ENCODE peak calls at places on chromosome 22, in ten cellular contexts. S is lower lobe of right lung, P is NCI-H1436, N is EL, X is left ventricle myocardium superior, A is mucosa of gallbladder, U is HuH-7, Y is AML-193, Q is NCI-H345, O is fibroblast of gingiva. L is an unnamed sample.

GRCh38 chr22:35645646-35646045 is 2.6 kb upstream of the APOL6 start:
- DNase-seq in S (no peak), P (no peak), N (no peak), X (no peak), A (no peak), U (no peak), Y (no peak), Q (no peak), O (no peak), L (no peak)

GRCh38 chr22:24289781-24290181 is 19.1 kb downstream of the SPECC1L start:
- DNase-seq in S (no peak), P (no peak), N (peak), X (no peak), A (no peak), U (no peak), Y (no peak), Q (no peak), O (peak), L (no peak)

GRCh38 chr22:23062616-23063538 is 7.4 kb upstream of the GNAZ start:
- DNase-seq in S (peak), P (no peak), N (no peak), X (no peak), A (no peak), U (no peak), Y (no peak), Q (no peak), O (no peak), L (no peak)

GRCh38 chr22:23503142-23503541 is 76.9 kb downstream of the IGLL1 start:
- DNase-seq in S (peak), P (no peak), N (no peak), X (no peak), A (no peak), U (no peak), Y (no peak), Q (no peak), O (no peak), L (no peak)

GRCh38 chr22:17501679-17502285 is 61.5 kb upstream of the SLC25A18 start:
- DNase-seq in S (no peak), P (peak), N (peak), X (no peak), A (peak), U (peak), Y (peak), Q (peak), O (peak), L (peak)

GRCh38 chr22:44357962-44358553 is 45.3 kb upstream of the SHISAL1 start:
- DNase-seq in S (peak), P (no peak), N (no peak), X (peak), A (peak), U (no peak), Y (no peak), Q (peak), O (no peak), L (no peak)

GRCh38 chr22:34850010-34850409 is 215.9 kb upstream of the ISX start:
- DNase-seq in S (no peak), P (no peak), N (peak), X (no peak), A (no peak), U (no peak), Y (no peak), Q (no peak), O (no peak), L (no peak)

GRCh38 chr22:47035443-47035881 is 273.0 kb downstream of the TBC1D22A start:
- DNase-seq in S (peak), P (no peak), N (no peak), X (peak), A (no peak), U (no peak), Y (no peak), Q (no peak), O (no peak), L (no peak)

GRCh38 chr22:25716637-25717036 is 25.4 kb upstream of the MYO18B start:
- DNase-seq in S (no peak), P (no peak), N (no peak), X (no peak), A (no peak), U (no peak), Y (no peak), Q (no peak), O (no peak), L (no peak)

GRCh38 chr22:20422271-20422958 is 15.2 kb downstream of the SCARF2 start:
- DNase-seq in S (peak), P (no peak), N (no peak), X (no peak), A (no peak), U (no peak), Y (no peak), Q (no peak), O (peak), L (no peak)

GRCh38 chr22:48098243-48098935 is 1335.9 kb downstream of the TBC1D22A start:
- DNase-seq in S (no peak), P (no peak), N (no peak), X (no peak), A (no peak), U (no peak), Y (peak), Q (no peak), O (no peak), L (no peak)

GRCh38 chr22:39994566-39995345 is at the start of gene FAM83F:
- DNase-seq in S (peak), P (no peak), N (no peak), X (peak), A (no peak), U (no peak), Y (no peak), Q (no peak), O (no peak), L (peak)

GRCh38 chr22:45846952-45847351 is 130.0 kb downstream of the WNT7B start:
- DNase-seq in S (no peak), P (no peak), N (no peak), X (no peak), A (no peak), U (no peak), Y (no peak), Q (no peak), O (no peak), L (no peak)

GRCh38 chr22:11307996-11308395 is 4220.0 kb upstream of the OR11H1 start:
- DNase-seq in S (no peak), P (no peak), N (no peak), X (no peak), A (no peak), U (no peak), Y (no peak), Q (no peak), O (no peak), L (no peak)

GRCh38 chr22:28344893-28345292 is 334.7 kb downstream of the TTC28 start:
- DNase-seq in S (no peak), P (no peak), N (peak), X (no peak), A (no peak), U (no peak), Y (no peak), Q (no peak), O (no peak), L (no peak)

GRCh38 chr22:39487826-39488520 is 14.1 kb upstream of the MIEF1 start:
- DNase-seq in S (no peak), P (no peak), N (no peak), X (no peak), A (no peak), U (no peak), Y (no peak), Q (no peak), O (no peak), L (no peak)

GRCh38 chr22:37187552-37187890 is 526 bp downstream of the C1QTNF6 start:
- DNase-seq in S (no peak), P (no peak), N (peak), X (no peak), A (no peak), U (no peak), Y (no peak), Q (no peak), O (peak), L (peak)

GRCh38 chr22:38760477-38761201 is 4.8 kb upstream of the SUN2 start:
- DNase-seq in S (no peak), P (peak), N (peak), X (no peak), A (no peak), U (no peak), Y (no peak), Q (peak), O (no peak), L (no peak)

GRCh38 chr22:17952273-17952801 is 72.0 kb downstream of the MICAL3 start:
- DNase-seq in S (no peak), P (no peak), N (no peak), X (no peak), A (no peak), U (peak), Y (no peak), Q (no peak), O (no peak), L (peak)

GRCh38 chr22:31313366-31314147 is 21.3 kb upstream of the PIK3IP1 start:
- DNase-seq in S (peak), P (peak), N (peak), X (peak), A (peak), U (peak), Y (peak), Q (peak), O (peak), L (peak)

GRCh38 chr22:43970037-43970747 is 14.9 kb downstream of the SAMM50 start:
- DNase-seq in S (no peak), P (no peak), N (no peak), X (no peak), A (peak), U (no peak), Y (no peak), Q (no peak), O (no peak), L (no peak)

GRCh38 chr22:43011079-43011478 is 3.9 kb downstream of the PACSIN2 start:
- DNase-seq in S (peak), P (no peak), N (no peak), X (no peak), A (no peak), U (no peak), Y (no peak), Q (no peak), O (no peak), L (no peak)